ENCODE peak calls at places on chromosomes 6 and 20, in four cellular contexts. T is COR-L47, D is pancreas, B is AG08395. Y is an unnamed sample.

GRCh38 chr6:38393986-38394385 is 245.7 kb downstream of the BTBD9 start:
- DNase-seq in D (no peak), T (no peak), B (no peak), Y (no peak)

GRCh38 chr6:166313255-166314070 is 5.3 kb upstream of the PRR18 start:
- DNase-seq in B (peak), D (no peak), T (peak), Y (peak)

GRCh38 chr6:157216570-157216969 is 106.7 kb downstream of the TMEM242 start:
- DNase-seq in D (no peak), T (no peak), B (no peak), Y (no peak)

GRCh38 chr6:32970413-32971244 is 2.2 kb downstream of the BRD2 start:
- DNase-seq in B (peak), T (peak), D (peak), Y (peak)

GRCh38 chr6:125699591-125699990 is 49.8 kb upstream of the HEY2 start:
- DNase-seq in B (no peak), T (no peak), D (no peak), Y (no peak)

GRCh38 chr20:10924628-10925266 is 250.9 kb upstream of the JAG1 start:
- DNase-seq in B (peak), T (no peak), D (no peak), Y (peak)

GRCh38 chr20:52978851-52979250 is 6.7 kb downstream of the TSHZ2 start:
- DNase-seq in D (no peak), B (no peak), T (no peak), Y (no peak)

GRCh38 chr20:58223358-58223941 is 5.0 kb downstream of the ANKRD60 start:
- DNase-seq in D (no peak), B (no peak), T (no peak), Y (no peak)

GRCh38 chr6:154876776-154877175 is 118.3 kb upstream of the TIAM2 start:
- DNase-seq in T (no peak), B (no peak), D (no peak), Y (no peak)

GRCh38 chr6:80767808-80768207 is 661.3 kb downstream of the BCKDHB start:
- DNase-seq in D (no peak), B (peak), T (no peak), Y (no peak)

Y was measured in NCI-H1436.